ENCODE peak calls at places on chromosomes 7 and 10, in eight cellular contexts. X is A549, E is astrocyte of the spinal cord, R is GM23338, F is astrocyte, Y is AG10803, B is kidney, N is left ventricle myocardium inferior. H is an unnamed sample.
A peak's percentile ranks its signal among the peaks of the same experiment; 100 is the strongest.

GRCh38 chr10:24920907-24921881 is 31.2 kb downstream of the PRTFDC1 start:
- DNase-seq in B (peak; percentile 85), F (peak; percentile 98), N (peak; percentile 32), E (peak; percentile 97), Y (peak; percentile 94), R (peak; percentile 25), X (peak; percentile 62), H (peak; percentile 52)

GRCh38 chr7:18191329-18191728 is 163.7 kb upstream of the PRPS1L1 start:
- DNase-seq in E (no peak), B (no peak), X (no peak), N (no peak), F (no peak), R (no peak), Y (no peak), H (no peak)

GRCh38 chr7:1219516-1219915 is 13.2 kb upstream of the UNCX start:
- DNase-seq in E (no peak), F (no peak), N (no peak), Y (no peak), X (no peak), B (no peak), R (no peak), H (no peak)

GRCh38 chr7:94700926-94701554 is 45.1 kb upstream of the SGCE start:
- DNase-seq in X (no peak), E (no peak), B (no peak), F (no peak), Y (peak; percentile 24), N (no peak), R (no peak), H (no peak)

GRCh38 chr10:72087392-72087968 is 871 bp downstream of the SPOCK2 start:
- DNase-seq in N (no peak), F (no peak), X (no peak), B (peak; percentile 79), E (no peak), Y (no peak), R (peak; percentile 47), H (peak; percentile 83)

GRCh38 chr10:73117976-73118743 is 7.9 kb downstream of the NUDT13 start:
- DNase-seq in R (no peak), X (no peak), B (no peak), F (peak; percentile 39), Y (no peak), E (peak; percentile 53), N (no peak), H (no peak)

GRCh38 chr7:27656724-27657123 is 6.0 kb downstream of the HIBADH start:
- DNase-seq in N (no peak), E (no peak), X (no peak), F (no peak), Y (no peak), B (no peak), R (no peak), H (no peak)

GRCh38 chr7:38215115-38215514 is 37.1 kb downstream of the STARD3NL start:
- DNase-seq in E (peak; percentile 33), F (peak; percentile 61), X (no peak), B (no peak), R (no peak), Y (no peak), N (no peak), H (no peak)

GRCh38 chr10:97083228-97083860 is 102.4 kb downstream of the SLIT1 start:
- DNase-seq in E (no peak), X (no peak), R (no peak), B (no peak), N (no peak), Y (no peak), F (no peak), H (no peak)

GRCh38 chr10:115001506-115002381 is 63.7 kb downstream of the TRUB1 start:
- DNase-seq in B (peak; percentile 73), R (no peak), E (peak; percentile 13), Y (peak; percentile 13), X (no peak), N (no peak), F (peak; percentile 25), H (no peak)

GRCh38 chr7:42014625-42015412 is 222.2 kb downstream of the GLI3 start:
- DNase-seq in X (peak; percentile 21), N (no peak), E (peak; percentile 48), Y (peak; percentile 18), F (no peak), B (no peak), R (peak; percentile 86), H (no peak)

GRCh38 chr10:95467162-95467599 is 94.0 kb downstream of the SORBS1 start:
- DNase-seq in N (peak; percentile 42), B (peak; percentile 83), X (no peak), R (peak; percentile 89), F (no peak), Y (peak; percentile 15), E (peak; percentile 63), H (peak; percentile 72)

GRCh38 chr10:2145486-2145885 is 408.2 kb upstream of the ADARB2 start:
- DNase-seq in X (no peak), E (no peak), F (no peak), Y (no peak), B (no peak), R (peak; percentile 17), N (no peak), H (no peak)

GRCh38 chr10:112026438-112026837 is 157.1 kb downstream of the GPAM start:
- DNase-seq in E (no peak), Y (no peak), N (no peak), B (no peak), R (peak; percentile 53), F (no peak), X (no peak), H (no peak)

GRCh38 chr7:26858735-26859134 is 5.7 kb downstream of the SKAP2 start:
- DNase-seq in F (no peak), X (no peak), Y (no peak), R (peak; percentile 46), E (no peak), N (no peak), B (no peak), H (no peak)

GRCh38 chr7:100745184-100745583 is 11.8 kb downstream of the ZAN start:
- DNase-seq in N (peak; percentile 50), B (no peak), Y (peak; percentile 17), F (peak; percentile 36), E (peak; percentile 51), R (peak; percentile 67), X (no peak), H (peak; percentile 36)

GRCh38 chr7:130289478-130289877 is 3.5 kb upstream of the CPA4 start:
- DNase-seq in N (no peak), R (no peak), F (no peak), B (no peak), Y (no peak), X (no peak), E (no peak), H (no peak)

GRCh38 chr7:31370610-31371009 is 30.1 kb upstream of the NEUROD6 start:
- DNase-seq in Y (no peak), F (no peak), B (no peak), R (no peak), N (no peak), E (no peak), X (no peak), H (no peak)

GRCh38 chr7:66741706-66742053 is 1.1 kb downstream of the RABGEF1 start:
- DNase-seq in B (no peak), R (no peak), E (peak; percentile 17), X (no peak), N (no peak), F (peak; percentile 33), Y (peak; percentile 46), H (no peak)

GRCh38 chr10:30645340-30645827 is 15.8 kb upstream of the LYZL2 start:
- DNase-seq in X (no peak), Y (peak; percentile 32), E (peak; percentile 38), F (peak; percentile 55), B (no peak), R (peak; percentile 40), N (peak; percentile 38), H (no peak)

GRCh38 chr7:77415822-77416620 is at the start of gene GSAP:
- DNase-seq in Y (peak; percentile 28), F (peak; percentile 14), X (peak; percentile 65), E (no peak), R (peak; percentile 74), N (peak; percentile 71), B (peak; percentile 88), H (peak; percentile 21)

GRCh38 chr10:95359466-95359865 is 68.7 kb upstream of the PDLIM1 start:
- DNase-seq in F (peak; percentile 8), B (no peak), E (no peak), X (no peak), R (no peak), Y (no peak), N (no peak), H (no peak)

GRCh38 chr7:43650457-43651052 is 67.6 kb downstream of the STK17A start:
- DNase-seq in F (peak; percentile 82), Y (peak; percentile 84), E (peak; percentile 67), R (no peak), N (no peak), X (no peak), B (no peak), H (no peak)
- H3K4me3 ChIP-seq in F (peak overlapping the region; percentile 19), Y (no peak overlapping the region), E (no peak overlapping the region), R (no peak overlapping the region), N (no peak overlapping the region), X (no peak overlapping the region), B (no peak overlapping the region), H (no peak overlapping the region)

DNA sequence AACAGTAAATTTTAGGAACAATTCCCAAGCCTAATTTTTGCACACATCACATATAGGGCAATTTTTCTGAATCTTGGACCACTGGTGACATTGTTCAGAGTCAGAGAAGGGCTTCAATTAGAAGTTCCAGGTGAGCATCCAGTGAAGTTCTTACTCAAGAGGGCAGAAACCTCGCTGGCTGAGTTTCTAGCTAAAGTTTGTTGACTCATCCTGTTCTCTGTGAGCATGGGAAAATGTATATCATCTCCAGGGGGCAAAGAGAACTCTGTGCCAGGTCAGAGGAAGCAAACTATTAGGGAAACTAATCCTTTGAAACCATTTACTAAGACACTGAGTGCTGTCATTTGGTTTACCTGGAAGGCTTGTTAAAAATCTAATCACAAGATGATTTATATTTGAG is 695.6 kb upstream of the IGFBP3 start:
- DNase-seq in B (no peak), E (peak; percentile 45), N (no peak), R (no peak), F (peak; percentile 8), X (no peak), Y (no peak), H (no peak)
- H3K4me3 ChIP-seq in B (no peak overlapping the region), E (no peak overlapping the region), N (no peak overlapping the region), R (no peak overlapping the region), F (no peak overlapping the region), X (no peak overlapping the region), Y (no peak overlapping the region), H (no peak overlapping the region)

DNA sequence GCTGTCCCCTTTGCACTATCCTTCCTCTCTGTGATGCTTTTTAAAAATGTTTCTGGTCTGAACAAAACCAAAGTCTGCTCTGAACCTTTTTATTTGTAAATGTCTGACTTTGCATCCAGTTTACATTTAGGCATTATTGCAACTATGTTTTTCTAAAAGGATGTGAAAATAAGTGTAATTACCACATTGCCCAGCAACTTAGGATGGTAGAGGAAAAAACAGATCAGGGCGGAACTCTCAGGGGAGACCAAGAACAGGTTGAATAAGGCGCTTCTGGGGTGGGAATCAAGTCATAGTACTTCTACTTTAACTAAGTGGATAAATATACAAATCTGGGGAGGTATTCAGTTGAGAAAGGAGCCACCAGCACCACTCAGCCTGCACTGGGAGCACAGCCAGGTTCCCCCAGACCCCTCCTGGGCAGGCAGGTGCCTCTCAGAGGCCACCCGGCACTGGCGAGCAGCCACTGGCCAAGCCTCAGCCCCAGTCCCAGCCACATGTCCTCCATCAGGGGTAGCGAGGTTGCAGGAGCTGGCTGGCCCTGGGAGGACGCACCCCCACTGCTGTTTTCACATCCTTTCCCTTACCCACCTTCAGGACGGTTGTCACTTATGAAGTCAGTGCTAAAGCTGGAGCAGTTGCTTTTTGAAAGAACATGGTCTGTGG is 11.4 kb upstream of the CSGALNACT2 start:
- DNase-seq in X (no peak), B (peak; percentile 44), Y (no peak), F (no peak), N (no peak), R (no peak), E (no peak), H (no peak)
- H3K4me3 ChIP-seq in X (no peak overlapping the region), B (no peak overlapping the region), Y (no peak overlapping the region), F (no peak overlapping the region), N (no peak overlapping the region), R (no peak overlapping the region), E (no peak overlapping the region), H (no peak overlapping the region)

GRCh38 chr10:121942749-121943148 is 14.9 kb upstream of the ATE1 start:
- DNase-seq in F (peak; percentile 89), E (peak; percentile 93), R (no peak), N (no peak), B (no peak), Y (peak; percentile 90), X (no peak), H (peak; percentile 29)
- H3K4me3 ChIP-seq in F (no peak overlapping the region), E (no peak overlapping the region), R (no peak overlapping the region), N (no peak overlapping the region), B (no peak overlapping the region), Y (no peak overlapping the region), X (no peak overlapping the region), H (no peak overlapping the region)